ENCODE peak calls at places on chromosomes 1 and 21, in four cellular contexts. D is neuronal stem cell, S is IMR-90, N is mesenchymal stem cell. R is an unnamed sample.

GRCh38 chr1:975896-976683 is 5.8 kb downstream of the PERM1 start:
- DNase-seq in D (no peak), S (peak; percentile 36), N (peak; percentile 65), R (peak; percentile 89)

GRCh38 chr1:244466724-244467123 is 5.7 kb downstream of the CATSPERE start:
- DNase-seq in D (no peak), S (no peak), N (no peak), R (no peak)

GRCh38 chr1:234542211-234542850 is 63.4 kb upstream of the TARBP1 start:
- DNase-seq in D (no peak), S (no peak), N (no peak), R (no peak)

GRCh38 chr1:3460653-3461237 is 6.3 kb downstream of the ARHGEF16 start:
- DNase-seq in D (no peak), S (no peak), N (peak; percentile 48), R (no peak)

GRCh38 chr1:88867743-88868521 is 23.4 kb downstream of the GTF2B start:
- DNase-seq in D (no peak), S (peak; percentile 97), N (peak; percentile 79), R (no peak)

GRCh38 chr1:203055166-203055799 is 29.0 kb downstream of the PPFIA4 start:
- DNase-seq in D (no peak), S (no peak), N (no peak), R (peak; percentile 60)

GRCh38 chr1:86018311-86018923 is 138.2 kb downstream of the COL24A1 start:
- DNase-seq in D (peak; percentile 26), S (peak; percentile 23), N (peak; percentile 49), R (peak; percentile 45)

GRCh38 chr1:203628185-203628996 is 1.8 kb downstream of the ATP2B4 start:
- DNase-seq in D (peak; percentile 73), S (peak; percentile 56), N (peak; percentile 75), R (peak; percentile 98)

GRCh38 chr1:36851087-36851486 is 183.2 kb downstream of the GRIK3 start:
- DNase-seq in D (no peak), S (no peak), N (no peak), R (no peak)

GRCh38 chr1:62435231-62436038 is 1.4 kb upstream of the USP1 start:
- DNase-seq in D (no peak), S (no peak), N (no peak), R (no peak)

GRCh38 chr1:200035397-200035955 is 8.0 kb downstream of the NR5A2 start:
- DNase-seq in D (peak; percentile 27), S (no peak), N (peak; percentile 15), R (no peak)

GRCh38 chr1:244242446-244242845 is 191.4 kb downstream of the ZBTB18 start:
- DNase-seq in D (no peak), S (no peak), N (no peak), R (no peak)

GRCh38 chr1:72182859-72183258 is 99.5 kb downstream of the NEGR1 start:
- DNase-seq in D (no peak), S (no peak), N (no peak), R (no peak)
- H2BK15ac ChIP-seq in D (no peak overlapping the region), S (no peak overlapping the region), N (no peak overlapping the region), R (no peak overlapping the region)

DNA sequence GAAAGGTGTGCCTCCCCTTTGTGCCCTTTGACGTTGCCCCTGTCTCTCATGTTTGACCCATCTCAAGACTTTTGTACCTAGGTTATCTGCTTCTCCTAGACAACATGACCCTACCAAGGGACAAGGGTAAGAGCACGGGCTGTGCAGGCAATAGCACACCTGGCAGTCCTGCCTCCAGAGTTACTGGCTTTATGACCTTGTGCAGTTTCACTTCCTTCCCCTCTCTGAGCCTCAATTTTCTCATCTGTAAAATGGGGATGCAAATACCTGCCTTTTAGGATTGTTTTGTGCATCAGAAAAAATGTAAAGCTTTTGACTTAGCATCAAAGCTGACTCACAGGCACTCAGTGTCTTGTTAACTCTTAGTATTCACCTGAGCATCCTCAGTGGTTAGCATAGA is 36.4 kb downstream of the ELK4 start:
- DNase-seq in D (no peak), S (no peak), N (no peak), R (no peak)
- H3K4me3 ChIP-seq in D (no peak overlapping the region), S (no peak overlapping the region), N (no peak overlapping the region), R (no peak overlapping the region)

GRCh38 chr1:202036595-202037387 is 26.4 kb downstream of the ELF3 start:
- DNase-seq in D (no peak), S (no peak), N (no peak), R (no peak)

GRCh38 chr1:202034149-202034682 is 23.8 kb downstream of the ELF3 start:
- DNase-seq in D (no peak), S (no peak), N (no peak), R (no peak)

GRCh38 chr1:202031796-202032195 is 21.4 kb downstream of the ELF3 start:
- DNase-seq in D (no peak), S (no peak), N (no peak), R (no peak)

GRCh38 chr1:202037706-202038296 is 27.4 kb downstream of the ELF3 start:
- DNase-seq in D (no peak), S (peak; percentile 72), N (peak; percentile 53), R (no peak)

DNA sequence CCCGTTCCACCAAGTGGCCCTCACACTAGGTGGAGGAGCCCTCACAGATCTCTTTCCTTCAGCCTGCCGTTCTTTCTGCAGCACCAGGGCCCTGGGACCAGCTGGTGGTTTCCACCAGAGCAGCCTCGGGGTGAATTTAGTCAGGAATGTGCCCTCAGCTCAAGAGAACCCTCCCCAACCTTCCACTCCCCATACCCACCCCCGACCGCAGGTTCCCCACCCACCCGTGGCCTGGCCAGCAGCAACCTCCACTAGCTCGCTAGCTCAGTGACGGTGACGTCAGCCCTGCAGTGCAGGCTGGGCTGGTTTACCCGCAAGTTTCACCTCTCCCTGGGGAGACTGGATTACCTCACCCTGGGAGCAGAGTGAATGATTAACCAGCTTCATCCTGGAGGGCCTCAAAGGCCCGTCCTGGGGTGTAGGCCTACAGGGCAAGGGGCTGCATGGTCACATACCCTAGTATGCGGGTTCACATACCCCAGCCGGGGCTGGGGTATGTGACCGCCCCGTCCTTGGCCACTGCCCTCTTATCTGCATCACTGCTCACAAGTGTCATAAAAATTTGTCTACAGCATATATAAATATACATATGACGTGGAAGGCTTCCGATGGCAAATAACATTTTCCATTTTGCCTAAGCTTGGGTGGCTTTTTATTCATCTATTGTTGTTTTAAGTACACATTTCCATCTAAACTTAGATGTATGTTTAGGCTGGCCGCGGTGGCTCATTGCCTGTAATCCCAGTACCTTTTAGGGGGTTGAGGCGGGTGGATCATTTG is 24.5 kb downstream of the ELF3 start:
- DNase-seq in D (no peak), S (peak; percentile 96), N (peak; percentile 97), R (peak; percentile 94)
- H2BK15ac ChIP-seq in D (peak overlapping the region; percentile 35), S (peak overlapping the region; percentile 57), N (no peak overlapping the region), R (no peak overlapping the region)

GRCh38 chr21:46151261-46151988 is 4.0 kb downstream of the FTCD start:
- DNase-seq in D (no peak), S (no peak), N (no peak), R (no peak)

GRCh38 chr21:46154155-46154954 is 1.0 kb downstream of the FTCD start:
- DNase-seq in D (no peak), S (no peak), N (no peak), R (no peak)

GRCh38 chr21:46151989-46152938 is 3.1 kb downstream of the FTCD start:
- DNase-seq in D (no peak), S (no peak), N (no peak), R (no peak)

GRCh38 chr21:46153259-46154154 is 1.9 kb downstream of the FTCD start:
- DNase-seq in D (peak; percentile 54), S (no peak), N (peak; percentile 43), R (peak; percentile 83)

GRCh38 chr21:46152939-46153258 is 2.5 kb downstream of the FTCD start:
- DNase-seq in D (no peak), S (no peak), N (no peak), R (no peak)
- H3K4me3 ChIP-seq in D (no peak overlapping the region), S (no peak overlapping the region), N (peak overlapping the region; percentile 65), R (no peak overlapping the region)

DNA sequence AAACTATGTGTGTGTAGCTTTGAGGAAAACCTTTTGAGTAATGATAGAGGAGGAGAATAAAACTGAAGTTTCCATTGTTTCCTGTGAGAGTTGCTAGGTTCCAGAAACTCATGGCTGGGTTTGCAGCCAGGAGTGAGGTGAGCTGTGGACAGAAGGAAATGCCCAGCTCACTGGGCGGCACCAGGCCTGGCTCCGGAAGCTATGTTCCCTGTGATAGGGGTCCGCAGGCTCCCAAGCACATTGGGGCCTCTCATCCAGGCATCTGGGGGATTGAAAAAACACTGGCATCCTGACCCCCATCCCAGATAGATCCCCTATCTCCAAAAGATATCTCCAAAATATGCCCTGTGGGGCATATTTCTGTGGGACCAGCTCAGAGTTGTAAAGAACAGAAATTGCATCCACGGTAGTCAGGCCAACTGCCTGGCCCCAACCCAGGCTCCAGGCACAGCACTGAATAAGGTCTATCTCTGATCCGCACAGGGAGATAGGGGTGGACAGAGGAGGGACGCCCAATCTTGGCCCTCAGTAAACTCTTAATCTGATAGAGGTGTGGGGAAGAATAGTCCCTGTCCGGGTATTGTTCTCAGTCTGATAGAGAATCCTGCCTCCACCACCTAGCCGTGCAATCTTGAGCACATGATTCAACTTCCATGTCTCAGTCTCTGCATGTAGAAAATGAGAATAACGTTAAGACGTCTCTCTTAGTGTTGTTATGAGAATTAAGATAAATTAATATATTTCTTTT is 1.9 kb upstream of the HSPG2 start:
- DNase-seq in D (no peak), S (no peak), N (no peak), R (no peak)
- H2BK15ac ChIP-seq in D (peak overlapping the region; percentile 10), S (peak overlapping the region; percentile 60), N (peak overlapping the region; percentile 60), R (no peak overlapping the region)

R was measured in mesendoderm.